ENCODE peak calls at places on chromosomes 3 and 15, in four cellular contexts. One of them, this sample, is unnamed.

GRCh38 chr15:58903232-58903631 is 30.2 kb downstream of the SLTM start:
- DNase-seq in dorsolateral prefrontal cortex: no peak
- DNase-seq in IMR-90: peak; percentile 13
- DNase-seq in GM12865: no peak
- DNase-seq in this sample: no peak

GRCh38 chr3:132006605-132007204 is 28.1 kb downstream of the CPNE4 start:
- DNase-seq in dorsolateral prefrontal cortex: no peak
- DNase-seq in GM12865: peak; percentile 40
- DNase-seq in IMR-90: peak; percentile 24
- DNase-seq in this sample: peak; percentile 35

GRCh38 chr15:34271493-34271892 is 46.7 kb downstream of the EMC4 start:
- DNase-seq in GM12865: no peak
- DNase-seq in IMR-90: peak; percentile 88
- DNase-seq in dorsolateral prefrontal cortex: no peak
- DNase-seq in this sample: no peak

GRCh38 chr3:146594843-146595482 is 10.2 kb downstream of the PLSCR5 start:
- DNase-seq in GM12865: peak; percentile 5
- DNase-seq in dorsolateral prefrontal cortex: no peak
- DNase-seq in IMR-90: peak; percentile 33
- DNase-seq in this sample: no peak

GRCh38 chr15:79218588-79219200 is 63.8 kb upstream of the ANKRD34C start:
- DNase-seq in GM12865: no peak
- DNase-seq in dorsolateral prefrontal cortex: no peak
- DNase-seq in IMR-90: peak; percentile 17
- DNase-seq in this sample: no peak

GRCh38 chr3:16147226-16147625 is 27.3 kb upstream of the GALNT15 start:
- DNase-seq in dorsolateral prefrontal cortex: no peak
- DNase-seq in IMR-90: peak; percentile 72
- DNase-seq in GM12865: peak; percentile 59
- DNase-seq in this sample: no peak

GRCh38 chr3:52286777-52287110 is 884 bp upstream of the GLYCTK start:
- DNase-seq in GM12865: no peak
- DNase-seq in IMR-90: no peak
- DNase-seq in dorsolateral prefrontal cortex: no peak
- DNase-seq in this sample: no peak

GRCh38 chr3:113684271-113684819 is 12.1 kb downstream of the USF3 start:
- DNase-seq in IMR-90: no peak
- DNase-seq in GM12865: no peak
- DNase-seq in dorsolateral prefrontal cortex: no peak
- DNase-seq in this sample: no peak

GRCh38 chr3:174342941-174343431 is 516.1 kb upstream of the NAALADL2 start:
- DNase-seq in dorsolateral prefrontal cortex: no peak
- DNase-seq in IMR-90: peak; percentile 78
- DNase-seq in GM12865: no peak
- DNase-seq in this sample: no peak

GRCh38 chr3:174342206-174342605 is 516.9 kb upstream of the NAALADL2 start:
- DNase-seq in IMR-90: peak; percentile 7
- DNase-seq in dorsolateral prefrontal cortex: no peak
- DNase-seq in GM12865: no peak
- DNase-seq in this sample: no peak

GRCh38 chr3:142337994-142338393 is 109.8 kb downstream of the XRN1 start:
- DNase-seq in IMR-90: no peak
- DNase-seq in GM12865: no peak
- DNase-seq in dorsolateral prefrontal cortex: no peak
- DNase-seq in this sample: no peak

GRCh38 chr15:70023064-70023768 is 74.5 kb downstream of the TLE3 start:
- DNase-seq in dorsolateral prefrontal cortex: no peak
- DNase-seq in GM12865: peak; percentile 92
- DNase-seq in IMR-90: peak; percentile 75
- DNase-seq in this sample: peak; percentile 72

GRCh38 chr3:142907996-142908395 is 19.1 kb upstream of the PCOLCE2 start:
- DNase-seq in GM12865: no peak
- DNase-seq in IMR-90: no peak
- DNase-seq in dorsolateral prefrontal cortex: no peak
- DNase-seq in this sample: no peak

GRCh38 chr3:11302444-11302843 is 30.2 kb downstream of the ATG7 start:
- DNase-seq in dorsolateral prefrontal cortex: no peak
- DNase-seq in GM12865: no peak
- DNase-seq in IMR-90: no peak
- DNase-seq in this sample: no peak

GRCh38 chr3:45646051-45646585 is 43.1 kb upstream of the SACM1L start:
- DNase-seq in dorsolateral prefrontal cortex: no peak
- DNase-seq in GM12865: no peak
- DNase-seq in IMR-90: no peak
- DNase-seq in this sample: no peak

GRCh38 chr3:173711619-173712018 is 314.1 kb downstream of the NLGN1 start:
- DNase-seq in IMR-90: no peak
- DNase-seq in dorsolateral prefrontal cortex: no peak
- DNase-seq in GM12865: no peak
- DNase-seq in this sample: no peak

GRCh38 chr3:138060792-138061191 is 50.8 kb downstream of the CLDN18 start:
- DNase-seq in GM12865: peak; percentile 32
- DNase-seq in IMR-90: no peak
- DNase-seq in dorsolateral prefrontal cortex: no peak
- DNase-seq in this sample: no peak

GRCh38 chr3:72892870-72893269 is 5.0 kb downstream of the GXYLT2 start:
- DNase-seq in dorsolateral prefrontal cortex: no peak
- DNase-seq in GM12865: peak; percentile 35
- DNase-seq in IMR-90: no peak
- DNase-seq in this sample: peak; percentile 39

GRCh38 chr3:119073258-119074001 is 38.8 kb upstream of the IGSF11 start:
- DNase-seq in GM12865: no peak
- DNase-seq in dorsolateral prefrontal cortex: no peak
- DNase-seq in IMR-90: no peak
- DNase-seq in this sample: no peak

GRCh38 chr3:121951291-121951690 is 57.1 kb downstream of the SLC15A2 start:
- DNase-seq in dorsolateral prefrontal cortex: no peak
- DNase-seq in IMR-90: peak; percentile 27
- DNase-seq in GM12865: no peak
- DNase-seq in this sample: no peak

GRCh38 chr3:165984589-165984988 is 147.4 kb upstream of the BCHE start:
- DNase-seq in IMR-90: no peak
- DNase-seq in GM12865: no peak
- DNase-seq in dorsolateral prefrontal cortex: no peak
- DNase-seq in this sample: no peak

GRCh38 chr3:33007776-33008175 is 56.3 kb downstream of the CCR4 start:
- DNase-seq in GM12865: no peak
- DNase-seq in IMR-90: no peak
- DNase-seq in dorsolateral prefrontal cortex: no peak
- DNase-seq in this sample: no peak

GRCh38 chr3:55267206-55267930 is 219.7 kb downstream of the WNT5A start:
- DNase-seq in dorsolateral prefrontal cortex: no peak
- DNase-seq in IMR-90: peak; percentile 76
- DNase-seq in GM12865: no peak
- DNase-seq in this sample: no peak

GRCh38 chr3:106247902-106248684 is 379.3 kb upstream of the CBLB start:
- DNase-seq in dorsolateral prefrontal cortex: no peak
- DNase-seq in GM12865: peak; percentile 33
- DNase-seq in IMR-90: peak; percentile 17
- DNase-seq in this sample: peak; percentile 21

GRCh38 chr3:131008326-131008725 is 18.3 kb downstream of the ASTE1 start:
- DNase-seq in GM12865: no peak
- DNase-seq in dorsolateral prefrontal cortex: no peak
- DNase-seq in IMR-90: no peak
- DNase-seq in this sample: no peak

GRCh38 chr3:36546196-36546595 is 165.9 kb downstream of the STAC start:
- DNase-seq in IMR-90: no peak
- DNase-seq in dorsolateral prefrontal cortex: no peak
- DNase-seq in GM12865: no peak
- DNase-seq in this sample: peak; percentile 2

GRCh38 chr3:63967675-63968611 is 55.4 kb downstream of the PSMD6 start:
- DNase-seq in GM12865: peak; percentile 69
- DNase-seq in dorsolateral prefrontal cortex: no peak
- DNase-seq in IMR-90: peak; percentile 70
- DNase-seq in this sample: peak; percentile 43

GRCh38 chr3:63966007-63966406 is 53.8 kb upstream of the SCAANT1 start:
- DNase-seq in dorsolateral prefrontal cortex: no peak
- DNase-seq in IMR-90: no peak
- DNase-seq in GM12865: no peak
- DNase-seq in this sample: no peak

GRCh38 chr3:63966871-63967270 is 54.7 kb upstream of the SCAANT1 start:
- DNase-seq in IMR-90: no peak
- DNase-seq in dorsolateral prefrontal cortex: no peak
- DNase-seq in GM12865: no peak
- DNase-seq in this sample: no peak

GRCh38 chr3:63961891-63962290 is 49.7 kb upstream of the SCAANT1 start:
- DNase-seq in IMR-90: peak; percentile 68
- DNase-seq in dorsolateral prefrontal cortex: no peak
- DNase-seq in GM12865: peak; percentile 60
- DNase-seq in this sample: no peak

DNA sequence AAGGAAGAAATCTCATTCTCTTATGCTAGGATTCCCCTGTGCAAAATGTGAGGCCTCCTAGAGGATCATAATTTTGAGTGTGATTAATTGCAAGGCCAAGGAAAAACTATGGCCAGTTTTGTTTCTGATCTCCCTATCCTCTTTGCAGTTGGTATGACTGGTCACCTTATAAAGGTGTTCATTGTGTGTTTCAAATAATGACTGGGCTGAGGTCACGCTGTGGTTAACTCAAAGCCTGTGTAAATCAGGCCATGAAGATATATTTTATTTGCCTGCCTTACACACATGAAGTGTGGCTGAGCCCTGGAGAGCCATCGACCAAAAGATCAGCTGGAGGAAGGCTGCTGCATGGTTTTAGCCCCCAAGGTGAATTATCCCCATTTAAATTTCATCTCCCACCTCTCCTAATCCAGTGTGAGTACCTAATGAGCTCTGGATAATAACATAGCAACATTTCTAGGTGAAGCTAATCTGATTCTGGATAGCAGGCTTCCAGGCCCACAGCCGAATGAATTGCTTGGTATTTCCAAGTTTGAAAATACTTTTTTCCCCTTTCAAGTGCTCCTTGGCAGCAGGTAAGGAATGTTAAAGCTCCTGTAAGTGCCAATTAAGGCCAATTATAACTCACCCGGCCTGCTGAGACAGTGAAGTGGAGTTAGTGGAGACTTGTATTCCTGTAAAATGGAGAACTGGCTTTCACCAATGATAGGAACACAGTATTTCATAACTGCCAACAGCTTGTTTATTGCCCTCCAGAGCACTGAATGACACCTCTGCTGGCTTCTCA is 52.3 kb upstream of the SCAANT1 start:
- DNase-seq in dorsolateral prefrontal cortex: no peak
- DNase-seq in IMR-90: no peak
- DNase-seq in GM12865: peak; percentile 34
- DNase-seq in this sample: peak; percentile 45
- TF ChIP-seq CTCF in dorsolateral prefrontal cortex: no peak
- TF ChIP-seq CTCF in IMR-90: no peak
- TF ChIP-seq CTCF in GM12865: no peak
- TF ChIP-seq CTCF in this sample: no peak

DNA sequence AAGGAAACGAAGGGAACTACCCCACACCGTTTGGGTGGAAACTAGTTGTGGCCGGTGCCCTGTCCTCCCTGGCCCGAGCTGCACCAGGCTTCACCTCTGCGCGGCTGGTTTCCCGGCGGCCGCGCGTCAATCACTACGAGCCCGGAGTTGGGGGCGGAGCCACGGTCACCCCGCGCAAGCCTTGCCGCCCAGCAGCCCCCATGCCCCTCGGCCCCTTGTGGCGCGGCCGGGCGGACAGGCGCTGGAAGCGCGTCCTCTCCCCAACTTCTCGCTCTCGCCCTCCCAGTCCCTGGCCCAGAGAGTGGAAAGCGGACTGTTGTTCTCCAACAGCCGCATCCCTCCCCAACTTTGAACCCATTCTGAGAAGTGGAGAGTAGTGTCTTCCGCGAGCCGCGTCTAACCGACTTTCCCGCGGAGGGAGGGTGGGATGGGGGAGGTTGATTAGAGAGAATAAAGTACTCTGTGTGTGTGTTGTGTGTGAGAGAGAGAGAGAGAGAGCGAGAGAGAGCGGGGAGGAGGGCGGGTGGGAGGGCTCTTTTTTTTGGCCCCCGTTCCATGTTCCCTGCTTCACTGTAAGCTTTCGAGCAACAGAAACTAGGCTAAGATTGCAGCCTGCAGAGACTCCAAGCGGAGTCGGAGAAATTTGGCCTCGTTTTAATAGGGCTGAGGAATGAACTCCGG is 1.4 kb upstream of the MEIS2 start:
- DNase-seq in IMR-90: peak; percentile 70
- DNase-seq in dorsolateral prefrontal cortex: no peak
- DNase-seq in GM12865: peak; percentile 83
- DNase-seq in this sample: peak; percentile 31
- TF ChIP-seq CTCF in IMR-90: peak; percentile 1
- TF ChIP-seq CTCF in dorsolateral prefrontal cortex: no peak
- TF ChIP-seq CTCF in GM12865: no peak
- TF ChIP-seq CTCF in this sample: no peak

GRCh38 chr3:23835807-23836206 is 30.1 kb downstream of the UBE2E1 start:
- DNase-seq in GM12865: no peak
- DNase-seq in IMR-90: no peak
- DNase-seq in dorsolateral prefrontal cortex: no peak
- DNase-seq in this sample: no peak

GRCh38 chr3:23836536-23837230 is 30.9 kb downstream of the UBE2E1 start:
- DNase-seq in IMR-90: no peak
- DNase-seq in dorsolateral prefrontal cortex: no peak
- DNase-seq in GM12865: no peak
- DNase-seq in this sample: no peak

GRCh38 chr3:23832523-23832922 is 26.8 kb downstream of the UBE2E1 start:
- DNase-seq in IMR-90: no peak
- DNase-seq in GM12865: no peak
- DNase-seq in dorsolateral prefrontal cortex: no peak
- DNase-seq in this sample: no peak

GRCh38 chr3:23835087-23835486 is 29.3 kb downstream of the UBE2E1 start:
- DNase-seq in GM12865: no peak
- DNase-seq in IMR-90: no peak
- DNase-seq in dorsolateral prefrontal cortex: no peak
- DNase-seq in this sample: no peak

DNA sequence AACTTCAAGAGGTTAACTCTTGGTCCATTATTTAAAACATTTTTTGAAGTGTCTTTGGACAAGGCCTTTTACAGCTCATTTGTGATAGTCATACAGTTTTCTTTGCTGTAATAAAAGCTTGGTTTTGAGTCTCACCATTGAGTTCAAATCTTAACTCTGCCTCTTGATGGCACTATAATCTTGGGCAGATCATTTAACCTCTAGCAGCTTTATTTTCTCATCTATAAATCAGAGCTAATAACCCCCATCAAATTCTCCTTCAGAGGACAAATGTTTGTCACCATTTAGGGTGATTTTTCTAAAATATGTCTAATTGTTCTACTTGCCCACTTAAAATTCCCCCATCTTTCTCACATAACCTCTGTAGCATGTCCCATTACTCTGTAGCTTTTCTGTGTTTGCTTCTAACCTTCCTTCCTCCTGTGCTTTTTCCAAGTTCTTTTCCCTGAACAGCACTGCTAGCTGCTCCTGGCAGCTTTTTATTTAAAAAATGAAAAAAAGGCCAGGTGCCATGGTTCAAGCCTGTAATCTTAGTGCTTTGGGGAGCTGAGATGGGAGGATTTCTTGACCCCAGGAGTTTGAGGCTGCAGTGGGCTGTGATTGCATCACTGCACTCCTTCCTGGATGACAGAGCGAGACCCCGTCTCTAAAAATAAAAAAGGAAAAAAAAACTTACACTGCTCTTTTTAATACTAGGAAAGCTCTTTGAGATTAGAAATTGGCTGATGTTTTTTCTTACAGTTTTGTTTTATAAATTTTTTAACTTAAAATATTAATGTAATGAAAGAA is 28.5 kb downstream of the UBE2E1 start:
- DNase-seq in dorsolateral prefrontal cortex: no peak
- DNase-seq in GM12865: peak; percentile 18
- DNase-seq in IMR-90: no peak
- DNase-seq in this sample: no peak
- TF ChIP-seq CTCF in dorsolateral prefrontal cortex: peak; percentile 37
- TF ChIP-seq CTCF in GM12865: peak; percentile 14
- TF ChIP-seq CTCF in IMR-90: peak; percentile 26
- TF ChIP-seq CTCF in this sample: no peak

GRCh38 chr3:79551997-79552396 is 215.8 kb downstream of the ROBO1 start:
- DNase-seq in GM12865: no peak
- DNase-seq in IMR-90: no peak
- DNase-seq in dorsolateral prefrontal cortex: no peak
- DNase-seq in this sample: no peak
- TF ChIP-seq CTCF in GM12865: no peak
- TF ChIP-seq CTCF in IMR-90: no peak
- TF ChIP-seq CTCF in dorsolateral prefrontal cortex: no peak
- TF ChIP-seq CTCF in this sample: no peak

This sample was measured in activated CD8-positive, alpha-beta T cell treated with anti-CD3 and anti-CD28 coated beads for 36 hours.